ENCODE peak calls at places on chromosomes 6 and 20, in seven cellular contexts. J is HCT116, D is HepG2, I is H1, U is SK-N-SH, M is K562, Y is GM12878. V is an unnamed sample.

GRCh38 chr6:147648936-147649335 is 140.4 kb downstream of the SAMD5 start:
- DNase-seq in J (no peak), D (no peak), I (no peak), U (no peak), M (no peak), Y (no peak), V (no peak)

GRCh38 chr6:156719720-156720563 is 57.2 kb upstream of the ARID1B start:
- DNase-seq in J (peak; percentile 72), D (peak; percentile 91), I (peak; percentile 66), U (no peak), M (peak; percentile 90), Y (peak; percentile 65), V (no peak)

GRCh38 chr20:16701296-16701695 is 28.5 kb upstream of the SNRPB2 start:
- DNase-seq in J (peak; percentile 2), D (peak; percentile 40), I (no peak), U (no peak), M (no peak), Y (no peak), V (no peak)

GRCh38 chr6:22026160-22026678 is 270.6 kb downstream of the PRL start:
- DNase-seq in J (no peak), D (no peak), I (no peak), U (no peak), M (no peak), Y (no peak), V (no peak)

GRCh38 chr6:142300758-142301251 is 1.0 kb upstream of the ADGRG6 start:
- DNase-seq in J (peak; percentile 55), D (peak; percentile 52), I (no peak), U (no peak), M (no peak), Y (no peak), V (no peak)

GRCh38 chr6:105326838-105327745 is 75.8 kb downstream of the PREP start:
- DNase-seq in J (peak; percentile 94), D (no peak), I (no peak), U (no peak), M (no peak), Y (no peak), V (no peak)

GRCh38 chr6:692356-692851 is 535 bp downstream of the EXOC2 start:
- DNase-seq in J (peak; percentile 33), D (peak; percentile 45), I (peak; percentile 86), U (peak; percentile 72), M (peak; percentile 83), Y (peak; percentile 26), V (no peak)

GRCh38 chr20:34566978-34567884 is 8.7 kb downstream of the MAP1LC3A start:
- DNase-seq in J (no peak), D (no peak), I (no peak), U (no peak), M (no peak), Y (no peak), V (no peak)

GRCh38 chr6:146972526-146972925 is 231.7 kb upstream of the STXBP5 start:
- DNase-seq in J (no peak), D (no peak), I (no peak), U (no peak), M (no peak), Y (no peak), V (no peak)

GRCh38 chr20:62032606-62033368 is 32.9 kb downstream of the TAF4 start:
- DNase-seq in J (no peak), D (no peak), I (no peak), U (peak; percentile 90), M (peak; percentile 37), Y (no peak), V (no peak)

GRCh38 chr6:31582230-31582601 is at the start of gene LTB:
- DNase-seq in J (no peak), D (no peak), I (no peak), U (no peak), M (no peak), Y (no peak), V (no peak)

GRCh38 chr6:92024071-92024470 is 1395.3 kb downstream of the EPHA7 start:
- DNase-seq in J (no peak), D (no peak), I (no peak), U (no peak), M (no peak), Y (no peak), V (no peak)

GRCh38 chr6:6131492-6132109 is 124.9 kb upstream of the NRN1 start:
- DNase-seq in J (peak; percentile 10), D (peak; percentile 53), I (no peak), U (peak; percentile 22), M (peak; percentile 66), Y (no peak), V (peak; percentile 25)

GRCh38 chr6:43076928-43077809 is 1.1 kb downstream of the PTK7 start:
- DNase-seq in J (no peak), D (peak; percentile 50), I (peak; percentile 82), U (peak; percentile 80), M (no peak), Y (no peak), V (no peak)

GRCh38 chr6:106381871-106382270 is 21.4 kb downstream of the CRYBG1 start:
- DNase-seq in J (no peak), D (no peak), I (no peak), U (no peak), M (no peak), Y (no peak), V (no peak)

GRCh38 chr6:88166901-88167624 is 916 bp upstream of the CNR1 start:
- DNase-seq in J (no peak), D (no peak), I (peak; percentile 61), U (peak; percentile 69), M (no peak), Y (no peak), V (no peak)

GRCh38 chr20:12955611-12956010 is 53.2 kb upstream of the SPTLC3 start:
- DNase-seq in J (no peak), D (no peak), I (no peak), U (no peak), M (no peak), Y (no peak), V (no peak)

GRCh38 chr6:81938991-81939773 is 186.7 kb upstream of the TENT5A start:
- DNase-seq in J (peak; percentile 29), D (no peak), I (no peak), U (no peak), M (no peak), Y (no peak), V (no peak)

GRCh38 chr6:6810727-6811126 is 222.2 kb downstream of the LY86 start:
- DNase-seq in J (no peak), D (no peak), I (no peak), U (no peak), M (no peak), Y (no peak), V (no peak)

GRCh38 chr6:132005177-132005576 is 54.0 kb upstream of the CCN2 start:
- DNase-seq in J (no peak), D (no peak), I (no peak), U (no peak), M (no peak), Y (no peak), V (no peak)

GRCh38 chr6:170124150-170124549 is 166.7 kb downstream of the DLL1 start:
- DNase-seq in J (no peak), D (no peak), I (peak; percentile 10), U (peak; percentile 79), M (no peak), Y (no peak), V (no peak)

GRCh38 chr6:147508073-147508870 is at the start of gene SAMD5:
- DNase-seq in J (peak; percentile 32), D (peak; percentile 4), I (peak; percentile 74), U (peak; percentile 53), M (peak; percentile 89), Y (no peak), V (no peak)

GRCh38 chr6:17851001-17851719 is 136.3 kb downstream of the KIF13A start:
- DNase-seq in J (no peak), D (no peak), I (no peak), U (no peak), M (no peak), Y (no peak), V (no peak)

GRCh38 chr6:116036885-116037284 is 23.8 kb downstream of the FRK start:
- DNase-seq in J (no peak), D (no peak), I (no peak), U (no peak), M (no peak), Y (no peak), V (no peak)

GRCh38 chr20:39233755-39234154 is 271.6 kb downstream of the DHX35 start:
- DNase-seq in J (no peak), D (no peak), I (no peak), U (no peak), M (no peak), Y (no peak), V (no peak)

GRCh38 chr20:13745784-13746183 is 38.9 kb downstream of the ESF1 start:
- DNase-seq in J (no peak), D (no peak), I (no peak), U (no peak), M (no peak), Y (no peak), V (no peak)

GRCh38 chr6:108948252-108948651 is 100.0 kb downstream of the ARMC2 start:
- DNase-seq in J (no peak), D (no peak), I (no peak), U (peak; percentile 70), M (no peak), Y (no peak), V (no peak)

GRCh38 chr6:98137391-98137790 is 697.0 kb upstream of the POU3F2 start:
- DNase-seq in J (no peak), D (no peak), I (no peak), U (no peak), M (no peak), Y (no peak), V (no peak)
- TF ChIP-seq YY1 in J (no peak), D (no peak), I (no peak), U (no peak), M (no peak), Y (no peak), V (no peak)

DNA sequence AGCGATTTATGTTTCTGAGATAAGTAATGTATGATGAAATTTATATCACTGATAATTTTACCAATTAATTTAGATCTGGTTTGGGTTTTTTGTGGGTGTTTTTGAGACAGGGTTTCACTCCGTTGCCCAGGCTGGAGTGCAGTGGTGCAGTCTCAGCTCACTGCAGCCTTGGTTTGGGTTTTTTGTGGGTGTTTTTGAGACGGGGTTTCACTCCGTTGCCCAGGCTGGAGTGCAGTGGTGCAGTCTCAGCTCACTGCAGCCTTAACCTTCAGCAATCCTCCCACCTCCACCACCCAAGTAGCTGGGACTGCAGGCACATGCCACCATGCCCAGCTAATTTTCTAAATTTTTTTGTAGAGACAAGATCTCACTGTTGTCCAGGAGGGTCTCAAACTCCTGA is 13.0 kb downstream of the MRS2 start:
- DNase-seq in J (no peak), D (no peak), I (no peak), U (no peak), M (no peak), Y (no peak), V (no peak)
- H3K36me3 ChIP-seq in J (peaks cover 53% of the 10 kb centered on the region), D (peaks cover 73% of the 10 kb centered on the region), I (peaks cover 89% of the 10 kb centered on the region), U (peaks cover 83% of the 10 kb centered on the region), M (peaks cover 92% of the 10 kb centered on the region), Y (peaks cover 32% of the 10 kb centered on the region), V (peaks cover 87% of the 10 kb centered on the region)

GRCh38 chr6:143700684-143701342 is 23.0 kb downstream of the PHACTR2 start:
- DNase-seq in J (no peak), D (no peak), I (no peak), U (peak; percentile 32), M (no peak), Y (no peak), V (no peak)
- TF ChIP-seq YY1 in J (no peak), D (no peak), I (no peak), U (no peak), M (no peak), Y (no peak), V (no peak)

GRCh38 chr6:149781715-149782114 is 32.2 kb downstream of the PCMT1 start:
- DNase-seq in J (no peak), D (no peak), I (no peak), U (no peak), M (no peak), Y (no peak), V (no peak)
- H3K36me3 ChIP-seq in J (peaks cover 3% of the 10 kb centered on the region), D (peaks cover 63% of the 10 kb centered on the region), I (peaks cover 11% of the 10 kb centered on the region), U (peaks cover 24% of the 10 kb centered on the region), M (peaks cover 69% of the 10 kb centered on the region), Y (peaks cover 5% of the 10 kb centered on the region), V (peaks cover 32% of the 10 kb centered on the region)